ENCODE peak calls at places on chromosomes 16 and 17, in five cellular contexts. One of them, this sample, is unnamed.

GRCh38 chr16:70598937-70599503 is 47.3 kb upstream of the IL34 start:
- DNase-seq in CD8-positive, alpha-beta T cell: no peak
- DNase-seq in lower lobe of right lung: no peak
- DNase-seq in pancreas: no peak
- DNase-seq in choroid plexus epithelial cell: no peak
- DNase-seq in this sample: no peak

GRCh38 chr17:42202696-42203095 is 8.4 kb upstream of the GHDC start:
- DNase-seq in CD8-positive, alpha-beta T cell: no peak
- DNase-seq in pancreas: no peak
- DNase-seq in lower lobe of right lung: no peak
- DNase-seq in choroid plexus epithelial cell: peak; percentile 44
- DNase-seq in this sample: no peak

GRCh38 chr17:83186226-83186625 is 106.8 kb downstream of the METRNL start:
- DNase-seq in choroid plexus epithelial cell: no peak
- DNase-seq in pancreas: peak; percentile 6
- DNase-seq in lower lobe of right lung: no peak
- DNase-seq in CD8-positive, alpha-beta T cell: no peak
- DNase-seq in this sample: no peak

GRCh38 chr16:72242757-72243156 is 70.8 kb upstream of the PMFBP1 start:
- DNase-seq in pancreas: no peak
- DNase-seq in CD8-positive, alpha-beta T cell: no peak
- DNase-seq in lower lobe of right lung: no peak
- DNase-seq in choroid plexus epithelial cell: no peak
- DNase-seq in this sample: no peak

GRCh38 chr17:58219007-58219788 is at the start of gene MKS1:
- DNase-seq in CD8-positive, alpha-beta T cell: peak; percentile 92
- DNase-seq in choroid plexus epithelial cell: peak; percentile 93
- DNase-seq in lower lobe of right lung: peak; percentile 97
- DNase-seq in pancreas: peak; percentile 92
- DNase-seq in this sample: peak; percentile 92

GRCh38 chr17:6660101-6660500 is 8.5 kb downstream of the C17orf100 start:
- DNase-seq in pancreas: no peak
- DNase-seq in choroid plexus epithelial cell: no peak
- DNase-seq in lower lobe of right lung: no peak
- DNase-seq in CD8-positive, alpha-beta T cell: no peak
- DNase-seq in this sample: no peak

GRCh38 chr16:69100046-69100765 is 5.2 kb upstream of the HAS3 start:
- DNase-seq in CD8-positive, alpha-beta T cell: no peak
- DNase-seq in pancreas: no peak
- DNase-seq in lower lobe of right lung: no peak
- DNase-seq in choroid plexus epithelial cell: no peak
- DNase-seq in this sample: no peak

GRCh38 chr16:88854306-88855111 is 2.2 kb downstream of the GALNS start:
- DNase-seq in CD8-positive, alpha-beta T cell: peak; percentile 8
- DNase-seq in lower lobe of right lung: peak; percentile 60
- DNase-seq in choroid plexus epithelial cell: no peak
- DNase-seq in pancreas: no peak
- DNase-seq in this sample: no peak

GRCh38 chr17:62628845-62629555 is 1.5 kb downstream of the MRC2 start:
- DNase-seq in choroid plexus epithelial cell: peak; percentile 86
- DNase-seq in lower lobe of right lung: no peak
- DNase-seq in pancreas: no peak
- DNase-seq in CD8-positive, alpha-beta T cell: no peak
- DNase-seq in this sample: peak; percentile 85

GRCh38 chr17:33291248-33292183 is 1.6 kb downstream of the ASIC2 start:
- DNase-seq in choroid plexus epithelial cell: peak; percentile 20
- DNase-seq in lower lobe of right lung: peak; percentile 46
- DNase-seq in CD8-positive, alpha-beta T cell: no peak
- DNase-seq in pancreas: no peak
- DNase-seq in this sample: peak; percentile 24

GRCh38 chr17:82434216-82434565 is 15.8 kb upstream of the OGFOD3 start:
- DNase-seq in choroid plexus epithelial cell: no peak
- DNase-seq in CD8-positive, alpha-beta T cell: no peak
- DNase-seq in pancreas: no peak
- DNase-seq in lower lobe of right lung: no peak
- DNase-seq in this sample: no peak

GRCh38 chr17:1058423-1059130 is 61.6 kb downstream of the TIMM22 start:
- DNase-seq in lower lobe of right lung: peak; percentile 80
- DNase-seq in CD8-positive, alpha-beta T cell: no peak
- DNase-seq in choroid plexus epithelial cell: peak; percentile 39
- DNase-seq in pancreas: no peak
- DNase-seq in this sample: peak; percentile 26

GRCh38 chr16:76931186-76931585 is 259.8 kb upstream of the MON1B start:
- DNase-seq in CD8-positive, alpha-beta T cell: no peak
- DNase-seq in choroid plexus epithelial cell: no peak
- DNase-seq in pancreas: no peak
- DNase-seq in lower lobe of right lung: no peak
- DNase-seq in this sample: peak; percentile 14

GRCh38 chr17:36947922-36948716 is 635 bp upstream of the AATF start:
- DNase-seq in pancreas: no peak
- DNase-seq in lower lobe of right lung: no peak
- DNase-seq in CD8-positive, alpha-beta T cell: no peak
- DNase-seq in choroid plexus epithelial cell: no peak
- DNase-seq in this sample: no peak

GRCh38 chr17:59001158-59001814 is 105.4 kb downstream of the TRIM37 start:
- DNase-seq in lower lobe of right lung: peak; percentile 67
- DNase-seq in CD8-positive, alpha-beta T cell: peak; percentile 35
- DNase-seq in pancreas: peak; percentile 36
- DNase-seq in choroid plexus epithelial cell: peak; percentile 67
- DNase-seq in this sample: peak; percentile 61

DNA sequence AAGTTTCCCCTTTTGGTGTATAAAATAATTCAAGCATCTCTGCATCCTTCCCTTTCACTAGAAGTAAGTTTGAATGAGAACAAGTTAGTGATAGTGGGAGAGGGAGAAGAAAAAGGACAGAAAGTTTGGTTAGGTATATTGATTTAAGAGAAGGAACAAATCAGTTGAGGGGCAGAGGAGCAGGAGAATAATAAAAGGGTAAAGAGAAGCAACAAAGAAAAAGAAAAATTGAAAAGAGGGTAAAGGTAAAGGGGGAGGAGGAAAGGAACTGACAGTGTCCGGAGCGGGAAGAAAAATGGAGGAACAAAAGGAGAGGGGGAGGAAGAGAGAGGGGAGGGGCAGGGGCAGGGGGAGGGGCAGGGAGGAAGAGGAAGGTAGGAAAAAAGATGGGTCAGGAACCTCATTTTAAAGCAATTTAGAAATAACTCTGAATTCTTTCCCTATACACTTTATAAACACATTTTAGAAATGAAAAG is 6.3 kb upstream of the IGF2BP1 start:
- DNase-seq in CD8-positive, alpha-beta T cell: no peak
- DNase-seq in choroid plexus epithelial cell: no peak
- DNase-seq in lower lobe of right lung: no peak
- DNase-seq in pancreas: no peak
- DNase-seq in this sample: no peak
- H3K4me3 ChIP-seq in CD8-positive, alpha-beta T cell: no peak overlapping the region
- H3K4me3 ChIP-seq in choroid plexus epithelial cell: no peak overlapping the region
- H3K4me3 ChIP-seq in lower lobe of right lung: no peak overlapping the region
- H3K4me3 ChIP-seq in pancreas: no peak overlapping the region
- H3K4me3 ChIP-seq in this sample: no peak overlapping the region

GRCh38 chr16:67419931-67420330 is 3.7 kb upstream of the ZDHHC1 start:
- DNase-seq in pancreas: no peak
- DNase-seq in choroid plexus epithelial cell: no peak
- DNase-seq in lower lobe of right lung: no peak
- DNase-seq in CD8-positive, alpha-beta T cell: no peak
- DNase-seq in this sample: no peak

GRCh38 chr16:67417333-67418061 is 1.2 kb upstream of the ZDHHC1 start:
- DNase-seq in pancreas: no peak
- DNase-seq in choroid plexus epithelial cell: no peak
- DNase-seq in lower lobe of right lung: no peak
- DNase-seq in CD8-positive, alpha-beta T cell: no peak
- DNase-seq in this sample: no peak

GRCh38 chr16:67419502-67419901 is 3.2 kb upstream of the ZDHHC1 start:
- DNase-seq in choroid plexus epithelial cell: no peak
- DNase-seq in lower lobe of right lung: no peak
- DNase-seq in pancreas: no peak
- DNase-seq in CD8-positive, alpha-beta T cell: no peak
- DNase-seq in this sample: no peak

GRCh38 chr16:67413978-67414891 is 2.0 kb downstream of the ZDHHC1 start:
- DNase-seq in choroid plexus epithelial cell: no peak
- DNase-seq in lower lobe of right lung: no peak
- DNase-seq in CD8-positive, alpha-beta T cell: no peak
- DNase-seq in pancreas: no peak
- DNase-seq in this sample: no peak

GRCh38 chr16:67415872-67416793 is at the start of gene ZDHHC1:
- DNase-seq in lower lobe of right lung: peak; percentile 78
- DNase-seq in choroid plexus epithelial cell: peak; percentile 67
- DNase-seq in pancreas: peak; percentile 69
- DNase-seq in CD8-positive, alpha-beta T cell: peak; percentile 16
- DNase-seq in this sample: peak; percentile 65
- H3K4me3 ChIP-seq in lower lobe of right lung: peak within 1 kb of the TSS; percentile 92
- H3K4me3 ChIP-seq in choroid plexus epithelial cell: peak within 1 kb of the TSS; percentile 81
- H3K4me3 ChIP-seq in pancreas: peak within 1 kb of the TSS; percentile 83
- H3K4me3 ChIP-seq in CD8-positive, alpha-beta T cell: peak within 1 kb of the TSS; percentile 55
- H3K4me3 ChIP-seq in this sample: peak within 1 kb of the TSS; percentile 56

DNA sequence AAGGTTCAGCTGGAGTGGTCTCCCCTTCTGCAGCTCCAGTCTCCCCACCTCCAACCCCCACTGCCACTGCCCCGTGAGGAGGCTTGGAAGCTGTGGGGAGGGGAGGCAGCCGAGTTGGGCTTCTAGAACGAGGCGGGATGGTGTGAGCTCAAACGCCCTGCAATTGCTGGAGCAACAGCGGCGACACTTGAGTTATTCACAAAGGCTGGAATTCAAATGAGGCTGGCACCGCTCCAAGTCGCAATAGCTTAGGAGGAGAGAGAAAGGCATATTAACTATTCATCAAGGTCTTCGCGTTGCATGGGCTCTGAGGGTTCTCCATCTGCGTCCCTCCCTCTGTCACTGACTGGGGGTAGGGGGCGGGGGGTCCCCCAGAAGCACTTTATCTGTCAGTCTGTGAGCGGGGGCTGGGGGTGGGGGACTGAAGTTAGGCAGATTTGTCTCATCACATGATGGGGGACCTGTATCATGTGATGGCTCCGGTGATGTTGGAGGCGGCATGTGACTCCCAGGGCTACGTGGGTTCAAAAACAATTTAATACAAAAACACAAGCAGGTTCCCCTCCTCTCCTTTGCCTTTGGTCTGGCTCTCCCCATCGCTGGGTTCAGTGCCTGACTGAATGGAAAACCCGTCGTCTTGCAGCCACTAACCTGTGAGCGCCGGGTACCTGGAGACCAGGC is 70.5 kb downstream of the RBBP6 start:
- DNase-seq in pancreas: peak; percentile 33
- DNase-seq in CD8-positive, alpha-beta T cell: no peak
- DNase-seq in choroid plexus epithelial cell: peak; percentile 74
- DNase-seq in lower lobe of right lung: peak; percentile 60
- DNase-seq in this sample: peak; percentile 50
- H3K4me3 ChIP-seq in pancreas: no peak overlapping the region
- H3K4me3 ChIP-seq in CD8-positive, alpha-beta T cell: peak overlapping the region; percentile 15
- H3K4me3 ChIP-seq in choroid plexus epithelial cell: peak overlapping the region; percentile 55
- H3K4me3 ChIP-seq in lower lobe of right lung: peak overlapping the region; percentile 15
- H3K4me3 ChIP-seq in this sample: peak overlapping the region; percentile 7

DNA sequence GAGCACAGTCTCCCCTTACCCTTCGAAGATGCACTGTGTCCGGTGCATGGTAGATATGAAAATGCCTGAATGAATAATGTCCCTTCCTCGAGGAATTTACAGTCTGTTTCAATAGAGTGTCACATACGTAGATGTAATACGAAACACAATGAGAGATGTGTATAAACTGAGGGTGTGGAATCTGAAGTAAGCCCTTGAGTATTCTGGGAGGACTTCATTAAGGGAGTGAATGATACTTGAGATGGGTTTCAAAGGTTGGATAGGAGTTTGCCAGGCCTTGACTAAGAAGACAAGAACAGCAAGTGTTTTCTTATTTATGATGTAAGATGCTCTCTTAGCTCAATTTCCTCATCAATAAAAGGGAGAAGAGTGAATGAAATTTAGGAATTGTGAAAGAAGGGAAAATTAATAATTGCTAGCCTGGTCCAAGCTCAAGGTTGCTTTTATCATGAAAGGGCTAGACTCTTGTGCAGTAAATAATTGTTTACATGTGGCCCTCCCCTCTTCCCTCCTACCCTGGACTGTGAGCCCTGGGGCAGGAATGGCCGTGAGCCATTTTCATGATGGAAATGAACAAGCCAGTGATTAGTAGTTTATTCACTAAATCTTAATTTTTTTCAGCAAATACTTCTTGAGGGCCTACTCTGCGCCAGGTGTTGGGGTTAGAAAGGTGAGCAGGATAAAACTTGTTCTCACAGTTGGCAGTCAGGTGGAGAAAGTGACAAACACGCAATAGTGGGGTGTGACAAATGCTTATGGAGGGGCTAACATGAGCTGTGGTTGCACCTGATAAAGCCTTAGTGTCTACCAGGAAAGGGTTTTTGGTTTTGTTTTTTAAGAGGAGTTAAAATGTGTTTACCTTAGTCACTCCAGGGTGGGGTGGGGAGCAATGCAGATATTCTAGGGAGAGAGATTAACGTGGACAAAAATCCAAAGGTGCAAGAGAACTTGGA is 1.6 kb downstream of the KIF22 start:
- DNase-seq in CD8-positive, alpha-beta T cell: no peak
- DNase-seq in choroid plexus epithelial cell: no peak
- DNase-seq in lower lobe of right lung: no peak
- DNase-seq in pancreas: no peak
- DNase-seq in this sample: no peak
- H3K4me3 ChIP-seq in CD8-positive, alpha-beta T cell: peak overlapping the region; percentile 72
- H3K4me3 ChIP-seq in choroid plexus epithelial cell: no peak overlapping the region
- H3K4me3 ChIP-seq in lower lobe of right lung: peak overlapping the region; percentile 83
- H3K4me3 ChIP-seq in pancreas: no peak overlapping the region
- H3K4me3 ChIP-seq in this sample: peak overlapping the region; percentile 89

This sample was measured in astrocyte of the spinal cord.